ENCODE peak calls at places on chromosomes 1 and 21, in four cellular contexts. One of them, this sample, is unnamed. For H3K9me3, the result is how much of the 10 kb centered on the place peaks cover.

GRCh38 chr1:160884579-160884978 is 401 bp downstream of the ITLN1 start:
- DNase-seq in heart right ventricle: no peak
- DNase-seq in uterus: no peak
- DNase-seq in left ventricle myocardium inferior: no peak
- DNase-seq in this sample: no peak

GRCh38 chr1:244796719-244797406 is 38.6 kb upstream of the COX20 start:
- DNase-seq in heart right ventricle: peak
- DNase-seq in uterus: peak
- DNase-seq in left ventricle myocardium inferior: no peak
- DNase-seq in this sample: no peak

GRCh38 chr1:89681045-89681729 is 48.3 kb downstream of the LRRC8C start:
- DNase-seq in heart right ventricle: no peak
- DNase-seq in uterus: no peak
- DNase-seq in left ventricle myocardium inferior: no peak
- DNase-seq in this sample: no peak

GRCh38 chr1:229385853-229386456 is 43.1 kb upstream of the CCSAP start:
- DNase-seq in heart right ventricle: peak
- DNase-seq in uterus: no peak
- DNase-seq in left ventricle myocardium inferior: no peak
- DNase-seq in this sample: no peak

GRCh38 chr1:182485861-182486260 is 35.9 kb downstream of the RGSL1 start:
- DNase-seq in heart right ventricle: no peak
- DNase-seq in uterus: no peak
- DNase-seq in left ventricle myocardium inferior: no peak
- DNase-seq in this sample: no peak

GRCh38 chr1:227342075-227342829 is 24.0 kb upstream of the CDC42BPA start:
- DNase-seq in heart right ventricle: no peak
- DNase-seq in uterus: no peak
- DNase-seq in left ventricle myocardium inferior: no peak
- DNase-seq in this sample: no peak

GRCh38 chr1:98256700-98257099 is 335.9 kb upstream of the DPYD start:
- DNase-seq in heart right ventricle: no peak
- DNase-seq in uterus: no peak
- DNase-seq in left ventricle myocardium inferior: no peak
- DNase-seq in this sample: no peak

GRCh38 chr1:211236633-211237321 is 22.4 kb upstream of the RCOR3 start:
- DNase-seq in heart right ventricle: no peak
- DNase-seq in uterus: no peak
- DNase-seq in left ventricle myocardium inferior: no peak
- DNase-seq in this sample: no peak

GRCh38 chr1:7290971-7291970 is 479.8 kb upstream of the VAMP3 start:
- DNase-seq in heart right ventricle: peak
- DNase-seq in uterus: peak
- DNase-seq in left ventricle myocardium inferior: peak
- DNase-seq in this sample: no peak

GRCh38 chr21:42003051-42003461 is 7.1 kb downstream of the ZBTB21 start:
- DNase-seq in heart right ventricle: no peak
- DNase-seq in uterus: no peak
- DNase-seq in left ventricle myocardium inferior: no peak
- DNase-seq in this sample: no peak

GRCh38 chr1:167797005-167797404 is 75.2 kb downstream of the MPZL1 start:
- DNase-seq in heart right ventricle: peak
- DNase-seq in uterus: peak
- DNase-seq in left ventricle myocardium inferior: peak
- DNase-seq in this sample: peak

GRCh38 chr1:79885101-79885500 is 878.6 kb upstream of the ADGRL4 start:
- DNase-seq in heart right ventricle: no peak
- DNase-seq in uterus: no peak
- DNase-seq in left ventricle myocardium inferior: no peak
- DNase-seq in this sample: no peak

GRCh38 chr1:109649380-109649987 is 6.4 kb upstream of the GSTM4 start:
- DNase-seq in heart right ventricle: no peak
- DNase-seq in uterus: no peak
- DNase-seq in left ventricle myocardium inferior: no peak
- DNase-seq in this sample: no peak

GRCh38 chr1:8816306-8816705 is 1.1 kb downstream of the RERE start:
- DNase-seq in heart right ventricle: no peak
- DNase-seq in uterus: no peak
- DNase-seq in left ventricle myocardium inferior: no peak
- DNase-seq in this sample: no peak

GRCh38 chr1:11948822-11949458 is 14.4 kb downstream of the PLOD1 start:
- DNase-seq in heart right ventricle: no peak
- DNase-seq in uterus: no peak
- DNase-seq in left ventricle myocardium inferior: no peak
- DNase-seq in this sample: no peak

GRCh38 chr1:37159102-37159501 is 124.8 kb upstream of the GRIK3 start:
- DNase-seq in heart right ventricle: no peak
- DNase-seq in uterus: no peak
- DNase-seq in left ventricle myocardium inferior: no peak
- DNase-seq in this sample: no peak

GRCh38 chr1:204420039-204421004 is 8.7 kb upstream of the PPP1R15B start:
- DNase-seq in heart right ventricle: no peak
- DNase-seq in uterus: peak
- DNase-seq in left ventricle myocardium inferior: no peak
- DNase-seq in this sample: no peak

DNA sequence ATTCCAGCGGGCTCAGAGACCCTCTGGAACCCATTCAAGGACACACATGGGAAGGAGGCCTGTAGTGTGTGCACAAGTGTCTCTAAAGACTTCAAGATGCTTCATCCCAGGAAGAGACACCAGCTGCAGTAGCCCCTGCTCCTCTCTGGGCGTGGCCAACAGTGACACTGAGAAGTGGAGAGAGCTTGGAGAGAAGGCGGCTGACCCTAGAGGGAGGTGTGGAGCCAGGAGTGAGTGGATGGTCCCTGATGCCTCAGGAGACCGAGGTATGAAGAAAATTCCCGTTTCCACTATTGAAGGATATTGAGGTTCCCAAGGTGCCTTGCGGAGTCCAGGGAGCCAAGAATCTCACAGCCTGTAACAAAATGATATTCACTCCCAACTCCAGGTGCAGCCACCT is 14.9 kb upstream of the TNNI1 start:
- DNase-seq in heart right ventricle: no peak
- DNase-seq in uterus: no peak
- DNase-seq in left ventricle myocardium inferior: no peak
- DNase-seq in this sample: no peak
- TF ChIP-seq CTCF in heart right ventricle: no peak
- TF ChIP-seq CTCF in uterus: no peak
- TF ChIP-seq CTCF in left ventricle myocardium inferior: no peak
- TF ChIP-seq CTCF in this sample: no peak

GRCh38 chr1:113987259-113987658 is 8.0 kb downstream of the OLFML3 start:
- DNase-seq in heart right ventricle: no peak
- DNase-seq in uterus: no peak
- DNase-seq in left ventricle myocardium inferior: no peak
- DNase-seq in this sample: no peak
- H3K9me3 ChIP-seq in heart right ventricle: under half
- H3K9me3 ChIP-seq in uterus: under half
- H3K9me3 ChIP-seq in left ventricle myocardium inferior: under half
- H3K9me3 ChIP-seq in this sample: under half

GRCh38 chr1:53392460-53392859 is 64.6 kb upstream of the LRP8 start:
- DNase-seq in heart right ventricle: no peak
- DNase-seq in uterus: no peak
- DNase-seq in left ventricle myocardium inferior: no peak
- DNase-seq in this sample: no peak
- TF ChIP-seq CTCF in heart right ventricle: no peak
- TF ChIP-seq CTCF in uterus: no peak
- TF ChIP-seq CTCF in left ventricle myocardium inferior: no peak
- TF ChIP-seq CTCF in this sample: no peak

GRCh38 chr21:46597896-46598343 is 7.0 kb downstream of the S100B start:
- DNase-seq in heart right ventricle: no peak
- DNase-seq in uterus: no peak
- DNase-seq in left ventricle myocardium inferior: no peak
- DNase-seq in this sample: no peak
- H3K9me3 ChIP-seq in heart right ventricle: under half
- H3K9me3 ChIP-seq in uterus: under half
- H3K9me3 ChIP-seq in left ventricle myocardium inferior: under half
- H3K9me3 ChIP-seq in this sample: under half